ENCODE peak calls at places on chromosomes 5 and 9, in nine cellular contexts. D is NCI-H748 treated with DMSO at 0.1 percent for 48 hours, Q is SHP77, M is endothelial cell of umbilical vein, I is T-helper 2 cell, K is D341Med, X is AML-193, V is A172, S is kidney epithelial cell. Z is an unnamed sample.

GRCh38 chr9:125674981-125675973 is 31.7 kb downstream of the MAPKAP1 start:
- DNase-seq in D (no peak), Q (no peak), M (peak), I (no peak), K (no peak), X (no peak), V (peak), S (peak), Z (no peak)

GRCh38 chr9:121620777-121621437 is 30.5 kb upstream of the DAB2IP start:
- DNase-seq in D (no peak), Q (no peak), M (peak), I (no peak), K (peak), X (peak), V (no peak), S (no peak), Z (no peak)

GRCh38 chr5:80225189-80225588 is 30.7 kb downstream of the SERINC5 start:
- DNase-seq in D (no peak), Q (no peak), M (no peak), I (no peak), K (no peak), X (no peak), V (no peak), S (no peak), Z (no peak)

GRCh38 chr5:178505639-178506407 is 84.4 kb downstream of the COL23A1 start:
- DNase-seq in D (no peak), Q (no peak), M (no peak), I (no peak), K (no peak), X (no peak), V (no peak), S (no peak), Z (no peak)

GRCh38 chr9:95509851-95510529 is 6.8 kb downstream of the PTCH1 start:
- DNase-seq in D (no peak), Q (peak), M (peak), I (no peak), K (no peak), X (no peak), V (peak), S (no peak), Z (no peak)

GRCh38 chr5:14321936-14322335 is 178.8 kb downstream of the TRIO start:
- DNase-seq in D (no peak), Q (no peak), M (no peak), I (no peak), K (no peak), X (no peak), V (no peak), S (no peak), Z (no peak)

GRCh38 chr9:126885089-126885753 is 24.8 kb downstream of the ZBTB34 start:
- DNase-seq in D (no peak), Q (no peak), M (peak), I (no peak), K (no peak), X (peak), V (no peak), S (no peak), Z (no peak)

GRCh38 chr9:129324808-129325491 is 146.9 kb upstream of the IER5L start:
- DNase-seq in D (no peak), Q (no peak), M (no peak), I (no peak), K (no peak), X (no peak), V (no peak), S (no peak), Z (no peak)

GRCh38 chr9:89872913-89873707 is 268.3 kb downstream of the GADD45G start:
- DNase-seq in D (no peak), Q (no peak), M (no peak), I (no peak), K (peak), X (no peak), V (no peak), S (no peak), Z (no peak)

GRCh38 chr9:122213589-122214413 is 15.0 kb downstream of the LHX6 start:
- DNase-seq in D (peak), Q (peak), M (no peak), I (peak), K (peak), X (no peak), V (peak), S (no peak), Z (peak)

GRCh38 chr5:171520300-171521170 is 101.1 kb downstream of the FGF18 start:
- DNase-seq in D (no peak), Q (no peak), M (peak), I (no peak), K (no peak), X (no peak), V (peak), S (no peak), Z (no peak)

GRCh38 chr5:543755-544674 is 19.8 kb upstream of the SLC9A3 start:
- DNase-seq in D (no peak), Q (no peak), M (no peak), I (peak), K (no peak), X (peak), V (no peak), S (no peak), Z (no peak)

GRCh38 chr9:3528466-3528865 is 2.7 kb upstream of the RFX3 start:
- DNase-seq in D (peak), Q (peak), M (no peak), I (peak), K (no peak), X (peak), V (peak), S (no peak), Z (no peak)

GRCh38 chr5:130052752-130053151 is 148.5 kb downstream of the CHSY3 start:
- DNase-seq in D (no peak), Q (no peak), M (peak), I (no peak), K (no peak), X (no peak), V (no peak), S (no peak), Z (no peak)

GRCh38 chr5:38378579-38378978 is 120.2 kb downstream of the EGFLAM start:
- DNase-seq in D (no peak), Q (no peak), M (no peak), I (no peak), K (no peak), X (no peak), V (no peak), S (no peak), Z (no peak)

GRCh38 chr9:100368672-100369071 is 15.9 kb upstream of the TEX10 start:
- DNase-seq in D (no peak), Q (no peak), M (no peak), I (no peak), K (no peak), X (no peak), V (no peak), S (no peak), Z (no peak)

GRCh38 chr5:33160871-33161270 is 279.9 kb upstream of the TARS1 start:
- DNase-seq in D (no peak), Q (no peak), M (no peak), I (no peak), K (no peak), X (no peak), V (no peak), S (no peak), Z (no peak)

GRCh38 chr9:5393497-5393896 is 44.2 kb downstream of the PLGRKT start:
- DNase-seq in D (no peak), Q (no peak), M (peak), I (no peak), K (no peak), X (no peak), V (no peak), S (no peak), Z (no peak)

GRCh38 chr9:93262537-93263310 is 78.8 kb downstream of the WNK2 start:
- DNase-seq in D (no peak), Q (no peak), M (no peak), I (no peak), K (peak), X (no peak), V (no peak), S (no peak), Z (no peak)

GRCh38 chr9:137480686-137481683 is 21.9 kb upstream of the NSMF start:
- DNase-seq in D (no peak), Q (peak), M (no peak), I (no peak), K (no peak), X (no peak), V (no peak), S (no peak), Z (no peak)

GRCh38 chr5:16784088-16784487 is 152.0 kb downstream of the MYO10 start:
- DNase-seq in D (no peak), Q (no peak), M (no peak), I (no peak), K (no peak), X (no peak), V (peak), S (peak), Z (no peak)

GRCh38 chr9:121863931-121864330 is 212.5 kb downstream of the DAB2IP start:
- DNase-seq in D (no peak), Q (no peak), M (no peak), I (no peak), K (no peak), X (no peak), V (no peak), S (no peak), Z (no peak)

GRCh38 chr5:40784027-40784653 is 14.0 kb downstream of the PRKAA1 start:
- DNase-seq in D (no peak), Q (no peak), M (no peak), I (no peak), K (no peak), X (no peak), V (no peak), S (no peak), Z (no peak)

GRCh38 chr5:132830436-132831094 is at the start of gene SHROOM1:
- DNase-seq in D (peak), Q (no peak), M (peak), I (no peak), K (no peak), X (no peak), V (peak), S (no peak), Z (no peak)

GRCh38 chr5:86917117-86917579 is 299.4 kb downstream of the COX7C start:
- DNase-seq in D (no peak), Q (no peak), M (peak), I (no peak), K (no peak), X (no peak), V (peak), S (peak), Z (no peak)